ENCODE peak calls at places on chromosome 4, in five cellular contexts. C is AG04450; T is GM13977; I is activated CD8-positive, alpha-beta memory T cell treated with anti-CD3 and anti-CD28 coated beads for 1 hour; W is HT-29. X is an unnamed sample.

GRCh38 chr4:41594439-41594838 is 56.5 kb downstream of the LIMCH1 start:
- DNase-seq in C (no peak), I (no peak), W (no peak), T (no peak), X (no peak)

GRCh38 chr4:186829740-186830449 is 106.2 kb upstream of the FAT1 start:
- DNase-seq in T (no peak), C (no peak), W (peak), I (no peak), X (no peak)

GRCh38 chr4:8325284-8325973 is 55.9 kb downstream of the HTRA3 start:
- DNase-seq in C (no peak), I (no peak), W (no peak), T (no peak), X (no peak)

GRCh38 chr4:19947349-19947748 is 304.4 kb upstream of the SLIT2 start:
- DNase-seq in W (no peak), C (peak), T (no peak), I (no peak), X (no peak)

GRCh38 chr4:113784497-113785254 is 23.1 kb upstream of the CAMK2D start:
- DNase-seq in C (peak), W (no peak), I (no peak), T (no peak), X (peak)

GRCh38 chr4:6217716-6218381 is 17.5 kb upstream of the JAKMIP1 start:
- DNase-seq in T (peak), I (no peak), W (no peak), C (no peak), X (no peak)

GRCh38 chr4:39308576-39308975 is 57.6 kb downstream of the RFC1 start:
- DNase-seq in C (no peak), W (no peak), I (no peak), T (no peak), X (peak)

GRCh38 chr4:55617587-55618197 is 18.4 kb downstream of the NMU start:
- DNase-seq in I (no peak), T (peak), W (no peak), C (no peak), X (no peak)

GRCh38 chr4:80201326-80202151 is 4.2 kb downstream of the PRDM8 start:
- DNase-seq in I (peak), T (no peak), C (no peak), W (peak), X (peak)

GRCh38 chr4:25457053-25457715 is 80.1 kb downstream of the ANAPC4 start:
- DNase-seq in C (no peak), T (no peak), W (no peak), I (no peak), X (peak)

GRCh38 chr4:122666527-122667245 is 45.8 kb upstream of the IL21 start:
- DNase-seq in C (peak), I (no peak), W (peak), T (no peak), X (peak)

GRCh38 chr4:78876568-78877320 is 62.5 kb downstream of the PAQR3 start:
- DNase-seq in T (no peak), W (no peak), C (peak), I (no peak), X (no peak)

GRCh38 chr4:184415071-184415470 is 59.3 kb downstream of the IRF2 start:
- DNase-seq in C (no peak), I (no peak), T (no peak), W (no peak), X (no peak)

GRCh38 chr4:17957689-17958088 is 63.9 kb downstream of the LCORL start:
- DNase-seq in T (no peak), W (no peak), C (no peak), I (no peak), X (no peak)

GRCh38 chr4:40842318-40842717 is 92.6 kb downstream of the NSUN7 start:
- DNase-seq in I (no peak), C (no peak), T (no peak), W (no peak), X (no peak)

GRCh38 chr4:7909966-7910720 is 29.5 kb downstream of the AFAP1 start:
- DNase-seq in I (no peak), C (no peak), W (no peak), T (no peak), X (no peak)

GRCh38 chr4:54913751-54914526 is 211.5 kb downstream of the KDR start:
- DNase-seq in C (no peak), T (no peak), W (no peak), I (no peak), X (no peak)

GRCh38 chr4:6192245-6192644 is 8.1 kb downstream of the JAKMIP1 start:
- DNase-seq in T (no peak), C (no peak), W (peak), I (no peak), X (peak)

GRCh38 chr4:150714462-150715438 is 132.8 kb downstream of the MAB21L2 start:
- DNase-seq in W (no peak), I (no peak), C (no peak), T (no peak), X (peak)

GRCh38 chr4:16205298-16206164 is 20.7 kb downstream of the TAPT1 start:
- DNase-seq in T (peak), W (peak), C (no peak), I (no peak), X (no peak)

GRCh38 chr4:18445110-18445509 is 423.6 kb upstream of the LCORL start:
- DNase-seq in W (no peak), T (no peak), I (no peak), C (no peak), X (no peak)

GRCh38 chr4:16418814-16419213 is 192.5 kb upstream of the TAPT1 start:
- DNase-seq in T (no peak), C (no peak), I (no peak), W (no peak), X (peak)

X was measured in dermis microvascular lymphatic vessel endothelial cell.